ENCODE peak calls at places on chromosomes 12 and 14, in nine cellular contexts. One of them, this sample, is unnamed.

GRCh38 chr14:90552465-90553297 is 155.9 kb downstream of the CALM1 start:
- DNase-seq in KBM-7: no peak
- DNase-seq in ELF-1: no peak
- DNase-seq in H7: no peak
- DNase-seq in hippocampal formation: no peak
- DNase-seq in B cell: no peak
- DNase-seq in left lung: no peak
- DNase-seq in PC-3: no peak
- DNase-seq in NCI-H1092 treated with DMSO at 0.1 percent for 48 hours: no peak
- DNase-seq in this sample: no peak

GRCh38 chr12:46983959-46984833 is 95.2 kb upstream of the PCED1B start:
- DNase-seq in left lung: no peak
- DNase-seq in B cell: peak
- DNase-seq in hippocampal formation: peak
- DNase-seq in KBM-7: peak
- DNase-seq in H7: peak
- DNase-seq in ELF-1: peak
- DNase-seq in NCI-H1092 treated with DMSO at 0.1 percent for 48 hours: peak
- DNase-seq in PC-3: peak
- DNase-seq in this sample: no peak

GRCh38 chr12:75854681-75855309 is 176.8 kb downstream of the PHLDA1 start:
- DNase-seq in B cell: no peak
- DNase-seq in NCI-H1092 treated with DMSO at 0.1 percent for 48 hours: no peak
- DNase-seq in KBM-7: no peak
- DNase-seq in ELF-1: no peak
- DNase-seq in PC-3: no peak
- DNase-seq in H7: no peak
- DNase-seq in left lung: no peak
- DNase-seq in hippocampal formation: no peak
- DNase-seq in this sample: no peak

GRCh38 chr14:31549817-31550216 is 11.4 kb upstream of the NUBPL start:
- DNase-seq in ELF-1: no peak
- DNase-seq in B cell: no peak
- DNase-seq in KBM-7: no peak
- DNase-seq in PC-3: no peak
- DNase-seq in hippocampal formation: no peak
- DNase-seq in NCI-H1092 treated with DMSO at 0.1 percent for 48 hours: no peak
- DNase-seq in H7: no peak
- DNase-seq in left lung: no peak
- DNase-seq in this sample: no peak

GRCh38 chr12:92912052-92912451 is 17.0 kb downstream of the EEA1 start:
- DNase-seq in KBM-7: peak
- DNase-seq in PC-3: no peak
- DNase-seq in hippocampal formation: no peak
- DNase-seq in NCI-H1092 treated with DMSO at 0.1 percent for 48 hours: no peak
- DNase-seq in ELF-1: no peak
- DNase-seq in H7: no peak
- DNase-seq in B cell: no peak
- DNase-seq in left lung: no peak
- DNase-seq in this sample: no peak

GRCh38 chr12:115946092-115946491 is 331.4 kb downstream of the MED13L start:
- DNase-seq in hippocampal formation: no peak
- DNase-seq in KBM-7: no peak
- DNase-seq in PC-3: no peak
- DNase-seq in H7: no peak
- DNase-seq in NCI-H1092 treated with DMSO at 0.1 percent for 48 hours: no peak
- DNase-seq in B cell: no peak
- DNase-seq in ELF-1: no peak
- DNase-seq in left lung: no peak
- DNase-seq in this sample: no peak

GRCh38 chr14:64298773-64299172 is 4.6 kb upstream of the ESR2 start:
- DNase-seq in hippocampal formation: no peak
- DNase-seq in NCI-H1092 treated with DMSO at 0.1 percent for 48 hours: no peak
- DNase-seq in ELF-1: no peak
- DNase-seq in H7: no peak
- DNase-seq in B cell: no peak
- DNase-seq in KBM-7: no peak
- DNase-seq in left lung: no peak
- DNase-seq in PC-3: no peak
- DNase-seq in this sample: no peak

GRCh38 chr12:130948136-130948535 is 5.6 kb upstream of the ADGRD1 start:
- DNase-seq in left lung: no peak
- DNase-seq in PC-3: no peak
- DNase-seq in B cell: no peak
- DNase-seq in KBM-7: no peak
- DNase-seq in hippocampal formation: no peak
- DNase-seq in ELF-1: peak
- DNase-seq in H7: peak
- DNase-seq in NCI-H1092 treated with DMSO at 0.1 percent for 48 hours: no peak
- DNase-seq in this sample: no peak

GRCh38 chr14:101315802-101316296 is 245.4 kb upstream of the DIO3 start:
- DNase-seq in PC-3: peak
- DNase-seq in KBM-7: no peak
- DNase-seq in left lung: no peak
- DNase-seq in H7: no peak
- DNase-seq in hippocampal formation: no peak
- DNase-seq in B cell: no peak
- DNase-seq in ELF-1: no peak
- DNase-seq in NCI-H1092 treated with DMSO at 0.1 percent for 48 hours: no peak
- DNase-seq in this sample: no peak

GRCh38 chr14:21840765-21841164 is 167.1 kb upstream of the OR4E1 start:
- DNase-seq in B cell: no peak
- DNase-seq in PC-3: peak
- DNase-seq in H7: peak
- DNase-seq in NCI-H1092 treated with DMSO at 0.1 percent for 48 hours: no peak
- DNase-seq in hippocampal formation: no peak
- DNase-seq in left lung: no peak
- DNase-seq in KBM-7: no peak
- DNase-seq in ELF-1: no peak
- DNase-seq in this sample: no peak

GRCh38 chr12:19220861-19221466 is 91.4 kb downstream of the PLEKHA5 start:
- DNase-seq in ELF-1: no peak
- DNase-seq in hippocampal formation: no peak
- DNase-seq in PC-3: peak
- DNase-seq in KBM-7: no peak
- DNase-seq in left lung: no peak
- DNase-seq in NCI-H1092 treated with DMSO at 0.1 percent for 48 hours: no peak
- DNase-seq in H7: no peak
- DNase-seq in B cell: no peak
- DNase-seq in this sample: no peak

GRCh38 chr12:49201595-49202295 is 12.9 kb upstream of the TUBA1A start:
- DNase-seq in KBM-7: peak
- DNase-seq in PC-3: peak
- DNase-seq in B cell: no peak
- DNase-seq in ELF-1: peak
- DNase-seq in hippocampal formation: no peak
- DNase-seq in H7: no peak
- DNase-seq in left lung: no peak
- DNase-seq in NCI-H1092 treated with DMSO at 0.1 percent for 48 hours: peak
- DNase-seq in this sample: no peak

GRCh38 chr12:1972856-1973317 is 31.4 kb downstream of the DCP1B start:
- DNase-seq in hippocampal formation: peak
- DNase-seq in H7: no peak
- DNase-seq in B cell: no peak
- DNase-seq in left lung: no peak
- DNase-seq in ELF-1: peak
- DNase-seq in KBM-7: no peak
- DNase-seq in NCI-H1092 treated with DMSO at 0.1 percent for 48 hours: no peak
- DNase-seq in PC-3: no peak
- DNase-seq in this sample: no peak

GRCh38 chr12:74892057-74892633 is 317.5 kb downstream of the KCNC2 start:
- DNase-seq in PC-3: no peak
- DNase-seq in NCI-H1092 treated with DMSO at 0.1 percent for 48 hours: no peak
- DNase-seq in hippocampal formation: no peak
- DNase-seq in B cell: no peak
- DNase-seq in left lung: no peak
- DNase-seq in ELF-1: no peak
- DNase-seq in KBM-7: no peak
- DNase-seq in H7: no peak
- DNase-seq in this sample: no peak

GRCh38 chr12:108039794-108040193 is 89.3 kb upstream of the WSCD2 start:
- DNase-seq in KBM-7: no peak
- DNase-seq in ELF-1: no peak
- DNase-seq in left lung: no peak
- DNase-seq in PC-3: no peak
- DNase-seq in H7: no peak
- DNase-seq in hippocampal formation: no peak
- DNase-seq in B cell: no peak
- DNase-seq in NCI-H1092 treated with DMSO at 0.1 percent for 48 hours: no peak
- DNase-seq in this sample: no peak

GRCh38 chr12:52798003-52798670 is 2.2 kb upstream of the KRT3 start:
- DNase-seq in B cell: no peak
- DNase-seq in ELF-1: no peak
- DNase-seq in H7: no peak
- DNase-seq in hippocampal formation: no peak
- DNase-seq in PC-3: peak
- DNase-seq in NCI-H1092 treated with DMSO at 0.1 percent for 48 hours: no peak
- DNase-seq in left lung: no peak
- DNase-seq in KBM-7: no peak
- DNase-seq in this sample: no peak

GRCh38 chr12:63955831-63956685 is 111.6 kb downstream of the SRGAP1 start:
- DNase-seq in NCI-H1092 treated with DMSO at 0.1 percent for 48 hours: no peak
- DNase-seq in ELF-1: no peak
- DNase-seq in hippocampal formation: no peak
- DNase-seq in B cell: no peak
- DNase-seq in H7: no peak
- DNase-seq in left lung: peak
- DNase-seq in PC-3: no peak
- DNase-seq in KBM-7: peak
- DNase-seq in this sample: no peak

GRCh38 chr12:118103231-118103600 is 595 bp downstream of the VSIG10 start:
- DNase-seq in PC-3: peak
- DNase-seq in NCI-H1092 treated with DMSO at 0.1 percent for 48 hours: no peak
- DNase-seq in ELF-1: no peak
- DNase-seq in left lung: peak
- DNase-seq in hippocampal formation: no peak
- DNase-seq in B cell: peak
- DNase-seq in KBM-7: peak
- DNase-seq in H7: no peak
- DNase-seq in this sample: no peak

GRCh38 chr12:34398366-34398705 is 376.0 kb downstream of the ALG10 start:
- DNase-seq in hippocampal formation: no peak
- DNase-seq in H7: no peak
- DNase-seq in ELF-1: no peak
- DNase-seq in NCI-H1092 treated with DMSO at 0.1 percent for 48 hours: no peak
- DNase-seq in B cell: no peak
- DNase-seq in PC-3: no peak
- DNase-seq in left lung: peak
- DNase-seq in KBM-7: no peak
- DNase-seq in this sample: no peak

GRCh38 chr14:80455031-80455430 is 243.7 kb upstream of the DIO2 start:
- DNase-seq in KBM-7: no peak
- DNase-seq in H7: no peak
- DNase-seq in PC-3: no peak
- DNase-seq in B cell: no peak
- DNase-seq in ELF-1: no peak
- DNase-seq in hippocampal formation: no peak
- DNase-seq in NCI-H1092 treated with DMSO at 0.1 percent for 48 hours: no peak
- DNase-seq in left lung: no peak
- DNase-seq in this sample: no peak

GRCh38 chr12:73330584-73331351 is 1058.6 kb downstream of the TRHDE start:
- DNase-seq in PC-3: no peak
- DNase-seq in B cell: no peak
- DNase-seq in NCI-H1092 treated with DMSO at 0.1 percent for 48 hours: no peak
- DNase-seq in ELF-1: no peak
- DNase-seq in KBM-7: no peak
- DNase-seq in H7: no peak
- DNase-seq in hippocampal formation: no peak
- DNase-seq in left lung: no peak
- DNase-seq in this sample: no peak

GRCh38 chr12:53064613-53065415 is 14.4 kb downstream of the SPRYD3 start:
- DNase-seq in H7: peak
- DNase-seq in PC-3: no peak
- DNase-seq in hippocampal formation: no peak
- DNase-seq in NCI-H1092 treated with DMSO at 0.1 percent for 48 hours: no peak
- DNase-seq in B cell: no peak
- DNase-seq in left lung: no peak
- DNase-seq in ELF-1: no peak
- DNase-seq in KBM-7: no peak
- DNase-seq in this sample: no peak

GRCh38 chr12:111409403-111410228 is 3.9 kb downstream of the SH2B3 start:
- DNase-seq in B cell: peak
- DNase-seq in ELF-1: no peak
- DNase-seq in H7: peak
- DNase-seq in NCI-H1092 treated with DMSO at 0.1 percent for 48 hours: no peak
- DNase-seq in KBM-7: peak
- DNase-seq in hippocampal formation: peak
- DNase-seq in left lung: no peak
- DNase-seq in PC-3: no peak
- DNase-seq in this sample: peak

GRCh38 chr14:59217011-59217410 is 28.5 kb downstream of the DAAM1 start:
- DNase-seq in PC-3: no peak
- DNase-seq in ELF-1: no peak
- DNase-seq in hippocampal formation: no peak
- DNase-seq in NCI-H1092 treated with DMSO at 0.1 percent for 48 hours: no peak
- DNase-seq in H7: no peak
- DNase-seq in B cell: no peak
- DNase-seq in KBM-7: no peak
- DNase-seq in left lung: no peak
- DNase-seq in this sample: no peak

GRCh38 chr14:100894416-100894815 is 9.1 kb downstream of the RTL1 start:
- DNase-seq in KBM-7: no peak
- DNase-seq in PC-3: no peak
- DNase-seq in NCI-H1092 treated with DMSO at 0.1 percent for 48 hours: no peak
- DNase-seq in hippocampal formation: no peak
- DNase-seq in ELF-1: no peak
- DNase-seq in H7: no peak
- DNase-seq in B cell: no peak
- DNase-seq in left lung: peak
- DNase-seq in this sample: no peak

GRCh38 chr12:100234591-100235304 is 32.1 kb downstream of the DEPDC4 start:
- DNase-seq in KBM-7: peak
- DNase-seq in B cell: peak
- DNase-seq in ELF-1: no peak
- DNase-seq in H7: peak
- DNase-seq in hippocampal formation: no peak
- DNase-seq in left lung: no peak
- DNase-seq in PC-3: peak
- DNase-seq in NCI-H1092 treated with DMSO at 0.1 percent for 48 hours: peak
- DNase-seq in this sample: no peak

GRCh38 chr14:32256606-32257005 is 53.5 kb upstream of the RNU6-8 start:
- DNase-seq in PC-3: peak
- DNase-seq in left lung: no peak
- DNase-seq in NCI-H1092 treated with DMSO at 0.1 percent for 48 hours: no peak
- DNase-seq in B cell: no peak
- DNase-seq in hippocampal formation: no peak
- DNase-seq in KBM-7: no peak
- DNase-seq in ELF-1: no peak
- DNase-seq in H7: no peak
- DNase-seq in this sample: no peak

GRCh38 chr12:34371050-34371449 is 348.8 kb downstream of the ALG10 start:
- DNase-seq in left lung: no peak
- DNase-seq in PC-3: no peak
- DNase-seq in H7: no peak
- DNase-seq in hippocampal formation: no peak
- DNase-seq in B cell: no peak
- DNase-seq in ELF-1: no peak
- DNase-seq in KBM-7: no peak
- DNase-seq in NCI-H1092 treated with DMSO at 0.1 percent for 48 hours: no peak
- DNase-seq in this sample: no peak

GRCh38 chr14:87869619-87870583 is 123.1 kb downstream of the GALC start:
- DNase-seq in KBM-7: no peak
- DNase-seq in H7: no peak
- DNase-seq in NCI-H1092 treated with DMSO at 0.1 percent for 48 hours: no peak
- DNase-seq in B cell: no peak
- DNase-seq in PC-3: peak
- DNase-seq in ELF-1: no peak
- DNase-seq in left lung: no peak
- DNase-seq in hippocampal formation: no peak
- DNase-seq in this sample: no peak

GRCh38 chr14:80996049-80996901 is 40.9 kb downstream of the TSHR start:
- DNase-seq in KBM-7: peak
- DNase-seq in ELF-1: peak
- DNase-seq in NCI-H1092 treated with DMSO at 0.1 percent for 48 hours: peak
- DNase-seq in hippocampal formation: peak
- DNase-seq in H7: peak
- DNase-seq in B cell: peak
- DNase-seq in left lung: no peak
- DNase-seq in PC-3: peak
- DNase-seq in this sample: no peak

This sample was measured in substantia nigra.